ENCODE peak calls at places on chromosomes 12 and 14, in six cellular contexts. One of them, this sample, is unnamed.

GRCh38 chr12:65878540-65878939 is 54.3 kb downstream of the HMGA2 start:
- DNase-seq in midbrain: peak
- DNase-seq in NK-92 treated with Interleukin-12 subunit alpha and Interleukin-12 subunit beta, amount 100 ng/mL, for 24 hours: no peak
- DNase-seq in NCI-H1092 treated with DMSO at 0.1 percent for 48 hours: no peak
- DNase-seq in C1 segment of cervical spinal cord: no peak
- DNase-seq in EH: peak
- DNase-seq in this sample: no peak

GRCh38 chr12:54378791-54379400 is 5.6 kb downstream of the ZNF385A start:
- DNase-seq in midbrain: peak
- DNase-seq in NK-92 treated with Interleukin-12 subunit alpha and Interleukin-12 subunit beta, amount 100 ng/mL, for 24 hours: no peak
- DNase-seq in NCI-H1092 treated with DMSO at 0.1 percent for 48 hours: peak
- DNase-seq in C1 segment of cervical spinal cord: peak
- DNase-seq in EH: peak
- DNase-seq in this sample: peak

GRCh38 chr12:119840617-119841016 is 36.5 kb downstream of the CIT start:
- DNase-seq in midbrain: no peak
- DNase-seq in NK-92 treated with Interleukin-12 subunit alpha and Interleukin-12 subunit beta, amount 100 ng/mL, for 24 hours: no peak
- DNase-seq in NCI-H1092 treated with DMSO at 0.1 percent for 48 hours: no peak
- DNase-seq in C1 segment of cervical spinal cord: no peak
- DNase-seq in EH: no peak
- DNase-seq in this sample: no peak

GRCh38 chr12:104012331-104012730 is 37.7 kb downstream of the GLT8D2 start:
- DNase-seq in midbrain: no peak
- DNase-seq in NK-92 treated with Interleukin-12 subunit alpha and Interleukin-12 subunit beta, amount 100 ng/mL, for 24 hours: no peak
- DNase-seq in NCI-H1092 treated with DMSO at 0.1 percent for 48 hours: no peak
- DNase-seq in C1 segment of cervical spinal cord: no peak
- DNase-seq in EH: no peak
- DNase-seq in this sample: no peak

GRCh38 chr14:101072070-101072469 is 168.5 kb upstream of the RTL1 start:
- DNase-seq in midbrain: no peak
- DNase-seq in NK-92 treated with Interleukin-12 subunit alpha and Interleukin-12 subunit beta, amount 100 ng/mL, for 24 hours: no peak
- DNase-seq in NCI-H1092 treated with DMSO at 0.1 percent for 48 hours: no peak
- DNase-seq in C1 segment of cervical spinal cord: no peak
- DNase-seq in EH: no peak
- DNase-seq in this sample: no peak

GRCh38 chr12:90631581-90631980 is 323.4 kb downstream of the CCER1 start:
- DNase-seq in midbrain: no peak
- DNase-seq in NK-92 treated with Interleukin-12 subunit alpha and Interleukin-12 subunit beta, amount 100 ng/mL, for 24 hours: no peak
- DNase-seq in NCI-H1092 treated with DMSO at 0.1 percent for 48 hours: no peak
- DNase-seq in C1 segment of cervical spinal cord: no peak
- DNase-seq in EH: no peak
- DNase-seq in this sample: no peak

GRCh38 chr14:76761198-76761848 is at the start of gene VASH1:
- DNase-seq in midbrain: peak
- DNase-seq in NK-92 treated with Interleukin-12 subunit alpha and Interleukin-12 subunit beta, amount 100 ng/mL, for 24 hours: peak
- DNase-seq in NCI-H1092 treated with DMSO at 0.1 percent for 48 hours: peak
- DNase-seq in C1 segment of cervical spinal cord: peak
- DNase-seq in EH: peak
- DNase-seq in this sample: peak

GRCh38 chr12:21989819-21990412 is 48.7 kb upstream of the ABCC9 start:
- DNase-seq in midbrain: no peak
- DNase-seq in NK-92 treated with Interleukin-12 subunit alpha and Interleukin-12 subunit beta, amount 100 ng/mL, for 24 hours: no peak
- DNase-seq in NCI-H1092 treated with DMSO at 0.1 percent for 48 hours: no peak
- DNase-seq in C1 segment of cervical spinal cord: no peak
- DNase-seq in EH: peak
- DNase-seq in this sample: no peak

GRCh38 chr14:70514168-70515069 is 20.4 kb downstream of the ADAM20 start:
- DNase-seq in midbrain: no peak
- DNase-seq in NK-92 treated with Interleukin-12 subunit alpha and Interleukin-12 subunit beta, amount 100 ng/mL, for 24 hours: no peak
- DNase-seq in NCI-H1092 treated with DMSO at 0.1 percent for 48 hours: no peak
- DNase-seq in C1 segment of cervical spinal cord: no peak
- DNase-seq in EH: no peak
- DNase-seq in this sample: no peak

This sample was measured in anterior cingulate cortex.